ENCODE peak calls at places on chromosomes 1 and 21, in six cellular contexts. G is neural progenitor cell, X is body of pancreas, N is heart right ventricle, H is left ventricle myocardium inferior, P is IMR-90. O is an unnamed sample.

GRCh38 chr21:46394819-46395152 is 63.9 kb upstream of the DIP2A start:
- DNase-seq in N (no peak), G (no peak), P (no peak), X (no peak), H (no peak), O (no peak)

GRCh38 chr21:15820857-15821256 is 91.1 kb downstream of the USP25 start:
- DNase-seq in N (no peak), P (peak), H (no peak), G (no peak), X (no peak), O (no peak)

GRCh38 chr1:29243863-29244185 is 7.5 kb downstream of the PTPRU start:
- DNase-seq in N (no peak), G (no peak), P (peak), H (no peak), X (no peak), O (peak)

GRCh38 chr1:234604393-234604725 is 5.6 kb downstream of the IRF2BP2 start:
- DNase-seq in H (no peak), P (no peak), X (no peak), G (no peak), N (no peak), O (no peak)

GRCh38 chr1:155015527-155016230 is 13.1 kb downstream of the ZBTB7B start:
- DNase-seq in X (no peak), P (no peak), G (no peak), N (no peak), H (no peak), O (no peak)

GRCh38 chr21:37551406-37552355 is 185.1 kb downstream of the DYRK1A start:
- DNase-seq in N (no peak), P (no peak), X (no peak), H (no peak), G (no peak), O (peak)

GRCh38 chr1:94790670-94791069 is 29.5 kb upstream of the SLC44A3 start:
- DNase-seq in H (no peak), G (no peak), N (no peak), X (no peak), P (no peak), O (no peak)

GRCh38 chr1:18182518-18183160 is 75.0 kb downstream of the IGSF21 start:
- DNase-seq in H (no peak), N (peak), P (no peak), X (no peak), G (no peak), O (no peak)

GRCh38 chr1:109980324-109981127 is 4.0 kb upstream of the AHCYL1 start:
- DNase-seq in X (peak), P (no peak), G (peak), H (no peak), N (no peak), O (no peak)

GRCh38 chr21:22374218-22374969 is 1376.2 kb downstream of the NCAM2 start:
- DNase-seq in H (no peak), P (no peak), X (no peak), N (no peak), G (peak), O (no peak)

GRCh38 chr1:75720820-75721219 is 3.7 kb upstream of the ACADM start:
- DNase-seq in P (no peak), H (no peak), X (no peak), N (no peak), G (no peak), O (no peak)
- H3K4me3 ChIP-seq in P (no peak), H (no peak), X (no peak), N (no peak), G (no peak), O (no peak)

GRCh38 chr1:217431395-217431794 is 199.5 kb downstream of the GPATCH2 start:
- DNase-seq in X (no peak), H (no peak), P (no peak), N (no peak), G (no peak), O (no peak)
- TF ChIP-seq CTCF in X (no peak), H (no peak), P (no peak), N (no peak), G (no peak), O (peak)

GRCh38 chr1:27567931-27568246 is 36.1 kb downstream of the AHDC1 start:
- DNase-seq in N (no peak), H (peak), P (no peak), G (no peak), X (no peak), O (no peak)
- H3K4me3 ChIP-seq in N (peak), H (peak), P (no peak), G (peak), X (no peak), O (no peak)

GRCh38 chr21:35436899-35437298 is 387.8 kb upstream of the RUNX1 start:
- DNase-seq in X (no peak), H (no peak), G (no peak), P (no peak), N (no peak), O (no peak)
- TF ChIP-seq CTCF in X (no peak), H (no peak), G (no peak), P (no peak), N (no peak), O (no peak)

DNA sequence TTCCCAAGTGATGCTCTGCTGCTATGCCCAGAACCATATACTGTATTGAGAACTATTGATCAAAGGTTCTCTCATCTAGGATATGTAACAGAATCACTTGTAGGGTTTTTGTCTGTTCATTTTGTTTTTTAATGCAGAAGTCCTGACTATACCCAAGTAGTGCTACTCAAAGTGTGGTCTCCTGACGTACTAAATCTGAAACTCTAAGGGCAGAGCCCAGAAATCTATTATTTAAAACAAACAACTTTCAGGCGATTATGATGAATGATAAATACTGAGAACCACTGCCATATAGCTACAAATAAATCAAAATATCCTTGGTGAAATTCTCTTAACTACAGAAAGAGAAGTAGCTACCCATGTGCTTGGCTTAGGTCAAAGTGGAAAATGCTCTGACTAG is 10.1 kb downstream of the ZZZ3 start:
- DNase-seq in N (no peak), G (no peak), P (no peak), X (no peak), H (no peak), O (no peak)
- H3K4me3 ChIP-seq in N (no peak), G (no peak), P (no peak), X (no peak), H (no peak), O (no peak)

DNA sequence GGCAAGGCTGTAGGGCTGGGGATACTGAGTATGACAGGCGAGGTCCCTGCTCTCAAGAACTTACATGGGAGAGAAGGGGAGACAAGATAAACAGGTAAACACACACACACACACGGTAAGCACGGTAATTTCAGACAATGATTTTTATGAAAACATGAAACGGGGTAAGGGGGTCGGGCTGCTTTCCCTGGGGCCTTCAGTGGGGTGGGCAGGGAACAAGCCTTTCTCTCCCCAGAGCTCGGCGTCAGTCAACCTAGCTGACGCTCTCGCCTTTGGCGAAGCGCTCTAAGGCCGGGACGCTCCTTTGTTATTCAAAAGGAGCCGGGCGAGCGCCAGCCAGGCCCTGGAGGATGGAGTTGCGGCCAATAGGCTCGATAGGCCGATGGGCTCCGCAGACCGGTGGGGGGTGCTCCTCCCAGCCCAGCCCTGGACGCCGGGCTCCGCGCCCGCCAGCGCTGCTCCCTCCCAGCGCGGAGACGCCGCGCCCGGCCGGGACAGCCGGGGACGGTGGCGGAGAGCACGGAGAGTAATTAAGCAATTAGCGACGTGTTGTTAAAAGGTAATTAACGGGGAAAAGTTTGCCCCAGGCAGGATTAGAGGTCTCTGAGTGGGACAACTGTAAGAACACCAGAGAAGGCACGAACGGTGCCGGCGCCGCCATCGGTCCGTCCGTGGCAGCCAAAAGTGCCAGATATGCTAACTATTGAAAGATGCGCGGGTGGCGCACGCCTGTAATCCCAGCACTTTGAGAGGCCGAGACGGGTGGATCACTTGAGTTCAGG is 980 bp upstream of the INKA2 start:
- DNase-seq in H (peak), G (peak), X (peak), N (peak), P (peak), O (peak)
- TF ChIP-seq CTCF in H (no peak), G (no peak), X (no peak), N (peak), P (no peak), O (no peak)

DNA sequence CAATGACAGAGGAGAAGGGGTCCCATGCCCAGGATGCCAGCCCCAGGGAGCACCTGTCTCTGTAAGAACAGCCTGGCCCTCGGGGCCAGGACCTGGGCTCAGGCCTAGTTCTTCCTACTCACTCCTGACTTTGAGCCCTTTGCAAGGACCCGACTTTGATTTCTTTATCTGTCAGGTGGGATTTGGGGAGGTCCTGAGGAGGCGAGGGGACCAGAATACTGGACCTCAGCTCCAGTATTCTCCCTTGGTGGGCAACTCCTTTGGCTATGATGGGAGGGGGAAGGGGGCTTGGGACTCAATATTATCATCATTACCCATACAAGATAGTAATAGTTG is 18.1 kb downstream of the KCNQ4 start:
- DNase-seq in G (no peak), H (no peak), P (no peak), X (no peak), N (no peak), O (no peak)
- H3K4me3 ChIP-seq in G (peak), H (peak), P (peak), X (no peak), N (peak), O (peak)

GRCh38 chr1:216944864-216945505 is 221.8 kb upstream of the ESRRG start:
- DNase-seq in P (no peak), N (no peak), G (peak), X (no peak), H (no peak), O (no peak)
- TF ChIP-seq CTCF in P (no peak), N (no peak), G (peak), X (no peak), H (no peak), O (no peak)

GRCh38 chr1:66349277-66349676 is 184.7 kb upstream of the SGIP1 start:
- DNase-seq in P (no peak), G (no peak), X (no peak), H (no peak), N (no peak), O (no peak)
- H3K4me3 ChIP-seq in P (no peak), G (no peak), X (no peak), H (peak), N (no peak), O (no peak)

DNA sequence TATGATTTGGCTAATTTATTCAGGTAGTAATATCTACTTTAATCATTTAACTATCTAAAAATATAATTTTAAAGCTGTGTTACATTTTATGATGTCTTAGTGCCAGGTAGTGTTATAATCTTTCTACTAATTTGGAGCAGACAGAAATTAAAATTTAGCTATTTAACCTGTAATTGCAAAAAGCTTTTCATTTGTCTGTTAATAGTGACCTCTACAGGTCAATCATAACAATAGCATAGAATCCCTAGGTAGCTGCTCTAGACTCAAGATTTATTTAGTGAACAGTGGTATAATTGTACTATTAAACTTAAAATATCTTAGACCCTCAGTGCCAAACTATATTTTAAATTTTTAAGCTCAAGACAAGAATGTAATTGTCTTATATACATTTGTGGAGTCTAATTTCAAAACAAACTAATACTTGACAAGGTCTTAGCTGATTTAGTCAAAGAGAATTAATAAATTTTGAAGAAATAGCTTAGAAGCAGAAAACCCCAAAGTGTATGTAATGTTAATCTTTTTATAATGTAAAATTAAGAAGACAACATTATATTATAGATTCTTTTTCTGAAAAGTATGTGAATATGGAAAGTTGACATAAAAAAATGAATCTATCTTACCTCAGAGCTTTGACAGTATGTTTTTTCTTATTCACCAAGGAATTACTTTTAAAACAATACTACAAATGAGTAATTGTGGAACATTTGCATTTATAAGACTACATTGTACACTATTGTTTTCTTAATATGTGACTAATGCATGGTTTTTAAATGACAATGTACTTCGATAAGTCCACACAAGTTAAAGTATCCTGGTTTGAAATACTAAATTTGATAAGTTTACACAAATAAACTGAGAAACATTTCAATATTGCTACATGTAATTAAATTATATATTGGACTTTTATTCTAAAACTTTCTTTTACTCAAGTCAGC is 64.1 kb upstream of the RNPC3 start:
- DNase-seq in H (no peak), N (no peak), P (peak), G (peak), X (no peak), O (peak)
- TF ChIP-seq CTCF in H (peak), N (peak), P (peak), G (peak), X (peak), O (peak)